ENCODE peak calls at places on chromosome 13, in five cellular contexts. U is endothelial cell, C is HS-5, S is uterus, K is LoVo. T is an unnamed sample.

GRCh38 chr13:90968510-90968909 is 379.0 kb upstream of the MIR17HG start:
- DNase-seq in U (peak), C (no peak), S (no peak), K (peak), T (no peak)

GRCh38 chr13:53250272-53250875 is 221.8 kb downstream of the OLFM4 start:
- DNase-seq in U (peak), C (peak), S (no peak), K (peak), T (peak)

GRCh38 chr13:42561752-42562467 is 12.0 kb upstream of the TNFSF11 start:
- DNase-seq in U (no peak), C (no peak), S (no peak), K (no peak), T (no peak)

GRCh38 chr13:46321494-46322225 is 65.4 kb downstream of the RUBCNL start:
- DNase-seq in U (peak), C (no peak), S (peak), K (peak), T (no peak)

GRCh38 chr13:35720690-35721554 is 244.4 kb upstream of the MAB21L1 start:
- DNase-seq in U (peak), C (no peak), S (peak), K (peak), T (no peak)

GRCh38 chr13:42532561-42533335 is 41.2 kb upstream of the TNFSF11 start:
- DNase-seq in U (no peak), C (no peak), S (no peak), K (no peak), T (no peak)

GRCh38 chr13:111909501-111909900 is 157.4 kb upstream of the SOX1 start:
- DNase-seq in U (no peak), C (no peak), S (no peak), K (no peak), T (no peak)

GRCh38 chr13:65914707-65915106 is 1315.4 kb downstream of the PCDH9 start:
- DNase-seq in U (no peak), C (peak), S (no peak), K (no peak), T (peak)

GRCh38 chr13:110499621-110500281 is 61.8 kb downstream of the RAB20 start:
- DNase-seq in U (no peak), C (peak), S (no peak), K (no peak), T (peak)